ENCODE peak calls at places on chromosomes 1 and 21, in four cellular contexts. One of them, this sample, is unnamed.

GRCh38 chr1:29959356-29959755 is 723.0 kb downstream of the PTPRU start:
- DNase-seq in GM12878: no peak
- DNase-seq in HepG2: no peak
- DNase-seq in SK-N-SH: no peak
- DNase-seq in this sample: no peak

GRCh38 chr1:233566886-233567285 is 47.0 kb upstream of the KCNK1 start:
- DNase-seq in SK-N-SH: no peak
- DNase-seq in HepG2: no peak
- DNase-seq in GM12878: no peak
- DNase-seq in this sample: no peak

GRCh38 chr1:217066794-217067193 is 343.6 kb upstream of the ESRRG start:
- DNase-seq in SK-N-SH: no peak
- DNase-seq in GM12878: no peak
- DNase-seq in HepG2: no peak
- DNase-seq in this sample: no peak

GRCh38 chr21:31397939-31398338 is 53.9 kb upstream of the TIAM1 start:
- DNase-seq in HepG2: no peak
- DNase-seq in GM12878: no peak
- DNase-seq in SK-N-SH: peak
- DNase-seq in this sample: no peak

GRCh38 chr1:238123201-238123600 is 232.5 kb upstream of the ZP4 start:
- DNase-seq in HepG2: no peak
- DNase-seq in GM12878: no peak
- DNase-seq in SK-N-SH: no peak
- DNase-seq in this sample: no peak

GRCh38 chr1:54342306-54342705 is 63.9 kb downstream of the SSBP3 start:
- DNase-seq in SK-N-SH: no peak
- DNase-seq in HepG2: no peak
- DNase-seq in GM12878: no peak
- DNase-seq in this sample: no peak

GRCh38 chr1:115642168-115643072 is 650 bp downstream of the VANGL1 start:
- DNase-seq in HepG2: peak
- DNase-seq in SK-N-SH: peak
- DNase-seq in GM12878: peak
- DNase-seq in this sample: peak

GRCh38 chr1:3981261-3981660 is 81.2 kb upstream of the C1orf174 start:
- DNase-seq in GM12878: no peak
- DNase-seq in SK-N-SH: no peak
- DNase-seq in HepG2: no peak
- DNase-seq in this sample: no peak

GRCh38 chr1:186435336-186435735 is 25.6 kb downstream of the PDC start:
- DNase-seq in SK-N-SH: no peak
- DNase-seq in GM12878: no peak
- DNase-seq in HepG2: no peak
- DNase-seq in this sample: no peak

GRCh38 chr1:227219715-227220292 is 98.5 kb downstream of the CDC42BPA start:
- DNase-seq in GM12878: no peak
- DNase-seq in HepG2: no peak
- DNase-seq in SK-N-SH: no peak
- DNase-seq in this sample: no peak

GRCh38 chr1:181366910-181367309 is 116.4 kb upstream of the CACNA1E start:
- DNase-seq in GM12878: no peak
- DNase-seq in HepG2: no peak
- DNase-seq in SK-N-SH: no peak
- DNase-seq in this sample: no peak

GRCh38 chr1:211236633-211237321 is 22.4 kb upstream of the RCOR3 start:
- DNase-seq in SK-N-SH: no peak
- DNase-seq in HepG2: no peak
- DNase-seq in GM12878: no peak
- DNase-seq in this sample: no peak

GRCh38 chr1:93567255-93567918 is 114.2 kb downstream of the BCAR3 start:
- DNase-seq in GM12878: no peak
- DNase-seq in HepG2: peak
- DNase-seq in SK-N-SH: no peak
- DNase-seq in this sample: no peak

GRCh38 chr1:178122283-178122682 is 28.4 kb downstream of the RASAL2 start:
- DNase-seq in GM12878: no peak
- DNase-seq in SK-N-SH: no peak
- DNase-seq in HepG2: no peak
- DNase-seq in this sample: no peak
- TF ChIP-seq TCF12 in GM12878: no peak
- TF ChIP-seq TCF12 in SK-N-SH: no peak
- TF ChIP-seq TCF12 in HepG2: no peak
- TF ChIP-seq TCF12 in this sample: no peak

GRCh38 chr21:43767498-43767979 is 8.6 kb downstream of the CSTB start:
- DNase-seq in SK-N-SH: no peak
- DNase-seq in GM12878: no peak
- DNase-seq in HepG2: no peak
- DNase-seq in this sample: no peak

GRCh38 chr21:43766734-43767497 is 9.2 kb downstream of the CSTB start:
- DNase-seq in GM12878: no peak
- DNase-seq in SK-N-SH: no peak
- DNase-seq in HepG2: no peak
- DNase-seq in this sample: no peak

GRCh38 chr21:43763901-43764523 is 12.1 kb downstream of the CSTB start:
- DNase-seq in HepG2: no peak
- DNase-seq in SK-N-SH: no peak
- DNase-seq in GM12878: no peak
- DNase-seq in this sample: no peak

GRCh38 chr21:43762303-43763128 is 13.6 kb downstream of the CSTB start:
- DNase-seq in HepG2: no peak
- DNase-seq in GM12878: no peak
- DNase-seq in SK-N-SH: no peak
- DNase-seq in this sample: no peak

DNA sequence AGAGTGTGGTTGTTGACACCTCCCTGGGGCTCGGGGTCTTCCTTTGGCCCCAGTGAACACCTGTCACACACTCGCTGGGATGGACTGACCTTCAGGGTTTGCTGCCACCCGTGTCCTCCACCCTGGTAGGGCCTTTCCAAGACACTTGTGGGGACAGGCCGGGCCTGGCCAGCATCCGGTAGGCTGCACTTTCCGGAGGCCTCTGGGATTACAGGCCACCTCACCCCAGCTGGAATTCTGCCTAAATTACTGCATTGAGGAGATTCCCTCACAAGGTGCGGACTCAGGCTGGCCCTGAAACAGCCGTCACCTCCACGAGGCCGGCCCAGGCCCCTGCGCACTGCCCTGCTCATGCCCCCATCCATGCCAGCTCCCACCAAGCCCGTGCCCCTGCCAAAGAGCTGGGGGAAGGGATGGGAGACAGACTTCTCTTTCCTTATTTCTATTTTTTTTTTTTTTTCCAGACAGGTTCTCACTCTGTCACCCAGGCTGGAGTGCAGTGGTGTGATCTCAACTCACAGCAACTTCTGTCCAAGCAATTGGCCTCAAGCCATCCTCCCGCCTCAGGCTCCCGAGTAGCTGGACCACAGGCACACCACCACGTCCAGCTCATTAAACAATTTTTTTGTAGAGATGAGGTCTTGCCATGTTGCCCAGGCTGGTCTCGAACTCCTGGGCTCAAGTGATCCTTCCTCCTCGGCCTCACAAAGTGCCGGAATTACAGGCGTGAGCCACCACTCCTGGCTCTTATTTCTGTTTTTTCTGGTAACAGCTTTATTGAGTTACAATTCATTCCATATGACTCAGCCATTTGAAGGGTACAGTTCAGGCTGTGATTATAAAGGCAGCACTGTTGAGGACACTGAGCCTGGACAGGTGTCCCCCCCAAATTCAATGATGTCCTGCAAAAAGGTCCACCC is 11.3 kb downstream of the CSTB start:
- DNase-seq in SK-N-SH: no peak
- DNase-seq in HepG2: no peak
- DNase-seq in GM12878: no peak
- DNase-seq in this sample: no peak
- TF ChIP-seq GABPA in SK-N-SH: no peak
- TF ChIP-seq GABPA in HepG2: no peak
- TF ChIP-seq GABPA in GM12878: no peak
- TF ChIP-seq GABPA in this sample: no peak

GRCh38 chr1:15886613-15887167 is 39.2 kb downstream of the SPEN start:
- DNase-seq in HepG2: no peak
- DNase-seq in SK-N-SH: no peak
- DNase-seq in GM12878: no peak
- DNase-seq in this sample: no peak
- H3K9ac ChIP-seq in HepG2: no peak
- H3K9ac ChIP-seq in SK-N-SH: peak
- H3K9ac ChIP-seq in GM12878: peak
- H3K9ac ChIP-seq in this sample: no peak

DNA sequence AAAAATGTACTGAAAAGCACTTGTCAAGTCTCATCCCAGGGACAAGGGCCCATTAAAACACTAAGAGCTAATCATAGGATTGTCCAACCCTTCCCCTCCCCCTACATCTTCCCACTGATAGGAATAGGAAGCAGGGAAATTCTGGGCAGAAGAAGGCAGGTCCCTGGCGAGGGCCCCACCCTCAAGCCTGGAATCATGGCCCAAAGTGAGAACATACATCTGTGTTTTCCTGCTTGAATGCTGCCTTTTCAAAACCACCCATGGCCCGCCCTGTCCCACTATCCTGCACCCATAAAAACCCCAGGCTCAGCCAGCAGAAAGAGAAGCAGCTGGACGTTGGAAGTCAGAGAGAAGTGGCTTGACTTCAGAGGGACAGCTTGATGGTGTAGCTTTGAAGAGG is 4.8 kb downstream of the DNAI4 start:
- DNase-seq in GM12878: no peak
- DNase-seq in HepG2: no peak
- DNase-seq in SK-N-SH: no peak
- DNase-seq in this sample: no peak
- TF ChIP-seq TCF12 in GM12878: no peak
- TF ChIP-seq TCF12 in HepG2: no peak
- TF ChIP-seq TCF12 in SK-N-SH: no peak
- TF ChIP-seq TCF12 in this sample: no peak

GRCh38 chr1:162856260-162856659 is 4.7 kb downstream of the CCDC190 start:
- DNase-seq in SK-N-SH: no peak
- DNase-seq in GM12878: no peak
- DNase-seq in HepG2: no peak
- DNase-seq in this sample: no peak
- TF ChIP-seq GABPA in SK-N-SH: no peak
- TF ChIP-seq GABPA in GM12878: no peak
- TF ChIP-seq GABPA in HepG2: no peak
- TF ChIP-seq GABPA in this sample: no peak

This sample was measured in H1.